ENCODE peak calls at places on chromosomes 11 and 22, in five cellular contexts. One of them, this sample, is unnamed.

GRCh38 chr11:44600739-44601416 is 35.4 kb downstream of the CD82 start:
- DNase-seq in HCT116: no peak
- DNase-seq in SK-N-SH: no peak
- DNase-seq in K562: no peak
- DNase-seq in H1: no peak
- DNase-seq in this sample: no peak

GRCh38 chr22:45969801-45970464 is 7.0 kb downstream of the WNT7B start:
- DNase-seq in HCT116: no peak
- DNase-seq in SK-N-SH: peak
- DNase-seq in K562: no peak
- DNase-seq in H1: no peak
- DNase-seq in this sample: no peak

GRCh38 chr22:24515025-24515338 is 19.9 kb downstream of the UPB1 start:
- DNase-seq in HCT116: no peak
- DNase-seq in SK-N-SH: no peak
- DNase-seq in K562: no peak
- DNase-seq in H1: no peak
- DNase-seq in this sample: no peak

GRCh38 chr22:36770116-36770945 is 5.6 kb downstream of the IFT27 start:
- DNase-seq in HCT116: no peak
- DNase-seq in SK-N-SH: no peak
- DNase-seq in K562: no peak
- DNase-seq in H1: no peak
- DNase-seq in this sample: peak

GRCh38 chr11:45994421-45995341 is 72.2 kb downstream of the LARGE2 start:
- DNase-seq in HCT116: no peak
- DNase-seq in SK-N-SH: peak
- DNase-seq in K562: peak
- DNase-seq in H1: no peak
- DNase-seq in this sample: peak

GRCh38 chr22:17883356-17883755 is 109.1 kb upstream of the BID start:
- DNase-seq in HCT116: no peak
- DNase-seq in SK-N-SH: no peak
- DNase-seq in K562: no peak
- DNase-seq in H1: no peak
- DNase-seq in this sample: no peak

GRCh38 chr11:11010624-11011127 is 152.8 kb upstream of the ZBED5 start:
- DNase-seq in HCT116: peak
- DNase-seq in SK-N-SH: peak
- DNase-seq in K562: peak
- DNase-seq in H1: no peak
- DNase-seq in this sample: peak

GRCh38 chr11:47271328-47271727 is 1.4 kb downstream of the MADD start:
- DNase-seq in HCT116: no peak
- DNase-seq in SK-N-SH: no peak
- DNase-seq in K562: peak
- DNase-seq in H1: no peak
- DNase-seq in this sample: no peak

GRCh38 chr22:45709004-45709739 is 37.5 kb downstream of the ATXN10 start:
- DNase-seq in HCT116: no peak
- DNase-seq in SK-N-SH: peak
- DNase-seq in K562: no peak
- DNase-seq in H1: no peak
- DNase-seq in this sample: no peak

GRCh38 chr22:20997536-20998257 is 4.2 kb downstream of the THAP7 start:
- DNase-seq in HCT116: no peak
- DNase-seq in SK-N-SH: no peak
- DNase-seq in K562: peak
- DNase-seq in H1: no peak
- DNase-seq in this sample: no peak

GRCh38 chr11:32358729-32359128 is 76.6 kb downstream of the WT1 start:
- DNase-seq in HCT116: no peak
- DNase-seq in SK-N-SH: no peak
- DNase-seq in K562: no peak
- DNase-seq in H1: no peak
- DNase-seq in this sample: no peak

GRCh38 chr11:130211781-130212401 is 52.3 kb downstream of the ST14 start:
- DNase-seq in HCT116: no peak
- DNase-seq in SK-N-SH: no peak
- DNase-seq in K562: no peak
- DNase-seq in H1: peak
- DNase-seq in this sample: no peak

GRCh38 chr22:17213976-17214375 is 5.3 kb downstream of the ADA2 start:
- DNase-seq in HCT116: peak
- DNase-seq in SK-N-SH: no peak
- DNase-seq in K562: peak
- DNase-seq in H1: peak
- DNase-seq in this sample: no peak

GRCh38 chr11:72150882-72151281 is 15.4 kb downstream of the FOLR3 start:
- DNase-seq in HCT116: no peak
- DNase-seq in SK-N-SH: no peak
- DNase-seq in K562: no peak
- DNase-seq in H1: no peak
- DNase-seq in this sample: no peak

GRCh38 chr11:119335655-119336543 is 1.6 kb downstream of the RNF26 start:
- DNase-seq in HCT116: no peak
- DNase-seq in SK-N-SH: no peak
- DNase-seq in K562: no peak
- DNase-seq in H1: no peak
- DNase-seq in this sample: no peak

GRCh38 chr11:99766816-99767215 is 746.1 kb downstream of the CNTN5 start:
- DNase-seq in HCT116: no peak
- DNase-seq in SK-N-SH: no peak
- DNase-seq in K562: no peak
- DNase-seq in H1: no peak
- DNase-seq in this sample: no peak

GRCh38 chr11:87290304-87290922 is 252.7 kb downstream of the TMEM135 start:
- DNase-seq in HCT116: peak
- DNase-seq in SK-N-SH: peak
- DNase-seq in K562: peak
- DNase-seq in H1: no peak
- DNase-seq in this sample: peak

DNA sequence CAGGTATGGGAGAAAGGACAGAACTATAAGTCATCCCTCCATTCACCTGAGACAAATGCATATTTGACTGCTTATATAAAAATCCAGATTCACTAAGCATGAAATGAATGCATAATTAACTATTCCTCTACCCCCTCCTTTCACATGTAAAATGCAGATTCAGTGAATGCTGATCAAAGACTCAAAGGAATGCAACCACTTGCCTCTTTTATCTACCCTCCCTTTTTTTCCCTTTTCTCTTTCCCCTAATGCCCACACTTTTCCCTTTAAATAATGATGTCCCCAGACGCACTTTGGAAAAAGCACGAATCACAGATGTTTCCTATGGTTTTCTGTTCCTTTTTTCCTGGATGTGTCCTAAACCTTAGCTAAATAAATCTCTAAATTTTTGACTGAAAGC is 4.5 kb upstream of the PLAAT4 start:
- DNase-seq in HCT116: no peak
- DNase-seq in SK-N-SH: no peak
- DNase-seq in K562: no peak
- DNase-seq in H1: no peak
- DNase-seq in this sample: no peak
- TF ChIP-seq YY1 in HCT116: no peak
- TF ChIP-seq YY1 in SK-N-SH: no peak
- TF ChIP-seq YY1 in K562: no peak
- TF ChIP-seq YY1 in H1: no peak
- TF ChIP-seq YY1 in this sample: no peak

GRCh38 chr11:75077316-75077715 is 19.4 kb downstream of the OR2AT4 start:
- DNase-seq in HCT116: no peak
- DNase-seq in SK-N-SH: no peak
- DNase-seq in K562: no peak
- DNase-seq in H1: no peak
- DNase-seq in this sample: no peak
- TF ChIP-seq YY1 in HCT116: no peak
- TF ChIP-seq YY1 in SK-N-SH: no peak
- TF ChIP-seq YY1 in K562: no peak
- TF ChIP-seq YY1 in H1: no peak
- TF ChIP-seq YY1 in this sample: no peak

GRCh38 chr11:12318791-12319733 is 58.3 kb upstream of the PARVA start:
- DNase-seq in HCT116: no peak
- DNase-seq in SK-N-SH: peak
- DNase-seq in K562: no peak
- DNase-seq in H1: no peak
- DNase-seq in this sample: no peak
- TF ChIP-seq YY1 in HCT116: no peak
- TF ChIP-seq YY1 in SK-N-SH: no peak
- TF ChIP-seq YY1 in K562: no peak
- TF ChIP-seq YY1 in H1: no peak
- TF ChIP-seq YY1 in this sample: no peak

GRCh38 chr11:19216709-19217374 is 15.1 kb upstream of the CSRP3 start:
- DNase-seq in HCT116: no peak
- DNase-seq in SK-N-SH: no peak
- DNase-seq in K562: no peak
- DNase-seq in H1: no peak
- DNase-seq in this sample: no peak
- TF ChIP-seq YY1 in HCT116: no peak
- TF ChIP-seq YY1 in SK-N-SH: no peak
- TF ChIP-seq YY1 in K562: no peak
- TF ChIP-seq YY1 in H1: no peak
- TF ChIP-seq YY1 in this sample: no peak

GRCh38 chr11:8793114-8793777 is 110.7 kb downstream of the RPL27A start:
- DNase-seq in HCT116: no peak
- DNase-seq in SK-N-SH: no peak
- DNase-seq in K562: no peak
- DNase-seq in H1: no peak
- DNase-seq in this sample: no peak
- TF ChIP-seq YY1 in HCT116: no peak
- TF ChIP-seq YY1 in SK-N-SH: no peak
- TF ChIP-seq YY1 in K562: no peak
- TF ChIP-seq YY1 in H1: no peak
- TF ChIP-seq YY1 in this sample: no peak

GRCh38 chr11:15965562-15966250 is 390.6 kb downstream of the SOX6 start:
- DNase-seq in HCT116: no peak
- DNase-seq in SK-N-SH: no peak
- DNase-seq in K562: no peak
- DNase-seq in H1: no peak
- DNase-seq in this sample: no peak
- TF ChIP-seq YY1 in HCT116: no peak
- TF ChIP-seq YY1 in SK-N-SH: no peak
- TF ChIP-seq YY1 in K562: no peak
- TF ChIP-seq YY1 in H1: no peak
- TF ChIP-seq YY1 in this sample: no peak

This sample was measured in NT2/D1.